ENCODE peak calls at places on chromosomes 7 and 10, in nine cellular contexts. T is activated CD8-positive, alpha-beta memory T cell treated with anti-CD3 and anti-CD28 coated beads for 1 hour; A is immature natural killer cell; K is B cell; Z is Caco-2; Y is RPMI7951; N is coronary artery; G is ACHN; U is stimulated activated CD8-positive, alpha-beta memory T cell treated with anti-CD3 and anti-CD28 coated beads, Interleukin-15, amount 100 ng/mL, for 24 hours. V is an unnamed sample.

GRCh38 chr7:150629347-150629746 is 2.8 kb downstream of the GIMAP6 start:
- DNase-seq in T (no peak), A (no peak), K (no peak), Z (no peak), Y (no peak), N (no peak), G (no peak), U (no peak), V (no peak)

GRCh38 chr7:102828291-102828690 is 79.5 kb downstream of the FAM185A start:
- DNase-seq in T (no peak), A (no peak), K (no peak), Z (no peak), Y (peak), N (no peak), G (no peak), U (no peak), V (no peak)

GRCh38 chr7:57403601-57404342 is 46.2 kb upstream of the ZNF716 start:
- DNase-seq in T (no peak), A (no peak), K (no peak), Z (no peak), Y (peak), N (no peak), G (no peak), U (no peak), V (peak)

GRCh38 chr10:99234067-99234738 is 1.4 kb downstream of the HPSE2 start:
- DNase-seq in T (no peak), A (no peak), K (peak), Z (no peak), Y (peak), N (no peak), G (no peak), U (no peak), V (peak)

GRCh38 chr7:156929789-156930539 is 19.5 kb upstream of the NOM1 start:
- DNase-seq in T (no peak), A (no peak), K (no peak), Z (no peak), Y (no peak), N (no peak), G (no peak), U (no peak), V (no peak)

GRCh38 chr7:139682136-139683013 is 95.4 kb downstream of the HIPK2 start:
- DNase-seq in T (no peak), A (no peak), K (no peak), Z (peak), Y (peak), N (no peak), G (peak), U (no peak), V (no peak)

GRCh38 chr7:70829221-70830059 is 302.5 kb upstream of the GALNT17 start:
- DNase-seq in T (peak), A (peak), K (peak), Z (peak), Y (peak), N (no peak), G (peak), U (peak), V (peak)

GRCh38 chr10:72292223-72292691 is 18.5 kb downstream of the DDIT4 start:
- DNase-seq in T (no peak), A (no peak), K (no peak), Z (no peak), Y (no peak), N (no peak), G (no peak), U (no peak), V (no peak)

GRCh38 chr7:78134256-78134655 is 335.7 kb downstream of the PHTF2 start:
- DNase-seq in T (no peak), A (no peak), K (no peak), Z (peak), Y (peak), N (no peak), G (peak), U (no peak), V (no peak)

GRCh38 chr10:69807122-69807521 is 5.4 kb downstream of the COL13A1 start:
- DNase-seq in T (no peak), A (no peak), K (no peak), Z (no peak), Y (peak), N (no peak), G (peak), U (no peak), V (no peak)

GRCh38 chr7:19066109-19066508 is 51.3 kb downstream of the TWIST1 start:
- DNase-seq in T (no peak), A (no peak), K (no peak), Z (no peak), Y (no peak), N (no peak), G (no peak), U (no peak), V (no peak)